ENCODE peak calls at places on chromosomes 11 and 22, in ten cellular contexts. K is adrenal gland, Q is spleen, Z is testis, R is A549, M is IMR-90, S is lower leg skin, U is heart left ventricle, J is tibial nerve, F is transverse colon. A is an unnamed sample.

GRCh38 chr22:43776081-43776670 is 35.9 kb downstream of the EFCAB6 start:
- DNase-seq in K (no peak), Q (no peak), Z (no peak), R (no peak), M (peak), S (no peak), U (no peak), J (no peak), F (no peak), A (no peak)

GRCh38 chr11:114209343-114209742 is 86.9 kb upstream of the NNMT start:
- DNase-seq in K (no peak), Q (no peak), Z (no peak), R (no peak), M (no peak), S (no peak), U (no peak), J (no peak), F (no peak), A (no peak)

GRCh38 chr22:37377927-37378326 is 49.4 kb downstream of the ELFN2 start:
- DNase-seq in K (no peak), Q (no peak), Z (no peak), R (no peak), M (no peak), S (no peak), U (no peak), J (no peak), F (no peak), A (no peak)

GRCh38 chr11:108997826-108998225 is 333.0 kb downstream of the DDX10 start:
- DNase-seq in K (no peak), Q (no peak), Z (no peak), R (no peak), M (peak), S (no peak), U (no peak), J (no peak), F (no peak), A (no peak)

GRCh38 chr11:134414772-134415765 is 3.0 kb upstream of the B3GAT1 start:
- DNase-seq in K (no peak), Q (peak), Z (no peak), R (no peak), M (no peak), S (no peak), U (no peak), J (no peak), F (no peak), A (no peak)

GRCh38 chr11:95132956-95133355 is 43.3 kb downstream of the ENDOD1 start:
- DNase-seq in K (no peak), Q (no peak), Z (peak), R (no peak), M (no peak), S (no peak), U (no peak), J (no peak), F (peak), A (no peak)

GRCh38 chr22:27327497-27327896 is 474.1 kb downstream of the MN1 start:
- DNase-seq in K (no peak), Q (no peak), Z (no peak), R (no peak), M (no peak), S (peak), U (no peak), J (no peak), F (no peak), A (no peak)

GRCh38 chr11:76007179-76007578 is 192.2 kb downstream of the UVRAG start:
- DNase-seq in K (no peak), Q (no peak), Z (no peak), R (no peak), M (peak), S (no peak), U (no peak), J (no peak), F (no peak), A (no peak)

GRCh38 chr11:33478111-33478573 is 221.0 kb downstream of the HIPK3 start:
- DNase-seq in K (peak), Q (no peak), Z (no peak), R (no peak), M (no peak), S (no peak), U (no peak), J (no peak), F (no peak), A (no peak)

GRCh38 chr22:41001722-41002122 is 50.5 kb downstream of the RBX1 start:
- DNase-seq in K (no peak), Q (no peak), Z (no peak), R (peak), M (peak), S (no peak), U (no peak), J (no peak), F (no peak), A (no peak)

GRCh38 chr22:30752771-30753170 is 58.1 kb downstream of the OSBP2 start:
- DNase-seq in K (no peak), Q (no peak), Z (no peak), R (no peak), M (no peak), S (no peak), U (no peak), J (no peak), F (no peak), A (no peak)

GRCh38 chr11:75078233-75078632 is 18.4 kb downstream of the OR2AT4 start:
- DNase-seq in K (no peak), Q (no peak), Z (no peak), R (peak), M (peak), S (no peak), U (no peak), J (no peak), F (no peak), A (no peak)

GRCh38 chr22:46463435-46464227 is 73.8 kb downstream of the CELSR1 start:
- DNase-seq in K (no peak), Q (no peak), Z (no peak), R (no peak), M (no peak), S (no peak), U (no peak), J (no peak), F (no peak), A (no peak)

GRCh38 chr22:43275545-43275981 is 67.6 kb downstream of the SCUBE1 start:
- DNase-seq in K (no peak), Q (no peak), Z (no peak), R (no peak), M (peak), S (no peak), U (no peak), J (no peak), F (no peak), A (no peak)

GRCh38 chr11:107830915-107831540 is 27.6 kb downstream of the SLC35F2 start:
- DNase-seq in K (no peak), Q (no peak), Z (no peak), R (no peak), M (no peak), S (no peak), U (no peak), J (no peak), F (no peak), A (no peak)

GRCh38 chr11:70158201-70158600 is 44.9 kb upstream of the FADD start:
- DNase-seq in K (no peak), Q (no peak), Z (no peak), R (peak), M (peak), S (no peak), U (no peak), J (no peak), F (no peak), A (no peak)

GRCh38 chr22:48099671-48100070 is 1337.2 kb downstream of the TBC1D22A start:
- DNase-seq in K (peak), Q (no peak), Z (no peak), R (no peak), M (no peak), S (peak), U (no peak), J (no peak), F (no peak), A (no peak)

GRCh38 chr22:50274311-50274710 is 4.1 kb upstream of the MAPK11 start:
- DNase-seq in K (peak), Q (no peak), Z (peak), R (peak), M (peak), S (no peak), U (peak), J (no peak), F (peak), A (peak)

GRCh38 chr11:60700689-60701508 is 1.5 kb downstream of the MS4A8 start:
- DNase-seq in K (no peak), Q (no peak), Z (peak), R (peak), M (no peak), S (no peak), U (no peak), J (no peak), F (peak), A (no peak)

GRCh38 chr22:23215294-23216204 is 35.2 kb downstream of the BCR start:
- DNase-seq in K (no peak), Q (peak), Z (peak), R (no peak), M (peak), S (no peak), U (no peak), J (no peak), F (no peak), A (no peak)

GRCh38 chr11:26191193-26191592 is 140.7 kb upstream of the ANO3 start:
- DNase-seq in K (no peak), Q (no peak), Z (no peak), R (no peak), M (no peak), S (no peak), U (no peak), J (no peak), F (no peak), A (no peak)

GRCh38 chr11:83303358-83303757 is 17.2 kb upstream of the CCDC90B start:
- DNase-seq in K (no peak), Q (no peak), Z (no peak), R (no peak), M (no peak), S (no peak), U (no peak), J (no peak), F (no peak), A (no peak)

GRCh38 chr11:134597452-134597851 is 185.4 kb upstream of the B3GAT1 start:
- DNase-seq in K (peak), Q (no peak), Z (no peak), R (no peak), M (no peak), S (peak), U (no peak), J (no peak), F (no peak), A (no peak)

GRCh38 chr11:74279256-74279655 is 32.2 kb downstream of the P4HA3 start:
- DNase-seq in K (no peak), Q (no peak), Z (no peak), R (peak), M (no peak), S (no peak), U (no peak), J (no peak), F (no peak), A (no peak)

GRCh38 chr22:45638834-45639746 is 32.5 kb upstream of the ATXN10 start:
- DNase-seq in K (peak), Q (no peak), Z (no peak), R (peak), M (no peak), S (peak), U (peak), J (peak), F (peak), A (peak)

GRCh38 chr22:50252081-50253045 is 1.3 kb upstream of the HDAC10 start:
- DNase-seq in K (peak), Q (peak), Z (peak), R (peak), M (peak), S (peak), U (peak), J (peak), F (peak), A (peak)

GRCh38 chr11:101470414-101470813 is 113.4 kb downstream of the TRPC6 start:
- DNase-seq in K (no peak), Q (no peak), Z (no peak), R (no peak), M (peak), S (no peak), U (no peak), J (no peak), F (no peak), A (no peak)

GRCh38 chr22:30305906-30306628 is 16.8 kb upstream of the CASTOR1 start:
- DNase-seq in K (no peak), Q (no peak), Z (no peak), R (no peak), M (no peak), S (no peak), U (no peak), J (no peak), F (no peak), A (no peak)

GRCh38 chr11:62400760-62401159 is 18.1 kb upstream of the SCGB1A1 start:
- DNase-seq in K (peak), Q (peak), Z (peak), R (no peak), M (peak), S (peak), U (peak), J (peak), F (peak), A (peak)

GRCh38 chr11:3855808-3856491 is 486 bp downstream of the STIM1 start:
- DNase-seq in K (peak), Q (peak), Z (peak), R (peak), M (no peak), S (peak), U (peak), J (no peak), F (peak), A (peak)

GRCh38 chr11:126167476-126167875 is 44.0 kb downstream of the RPUSD4 start:
- DNase-seq in K (no peak), Q (no peak), Z (no peak), R (no peak), M (no peak), S (no peak), U (no peak), J (no peak), F (no peak), A (no peak)

GRCh38 chr11:13280777-13281176 is 3.2 kb downstream of the BMAL1 start:
- DNase-seq in K (no peak), Q (no peak), Z (no peak), R (no peak), M (no peak), S (no peak), U (no peak), J (no peak), F (no peak), A (no peak)

GRCh38 chr11:74669311-74670160 is 61.7 kb downstream of the CHRDL2 start:
- DNase-seq in K (peak), Q (no peak), Z (no peak), R (no peak), M (no peak), S (peak), U (no peak), J (no peak), F (no peak), A (no peak)

GRCh38 chr11:17764446-17765218 is 30.1 kb downstream of the KCNC1 start:
- DNase-seq in K (no peak), Q (no peak), Z (no peak), R (no peak), M (no peak), S (no peak), U (peak), J (no peak), F (no peak), A (no peak)

GRCh38 chr11:59510917-59511589 is at the start of gene OR4D9:
- DNase-seq in K (no peak), Q (no peak), Z (no peak), R (no peak), M (no peak), S (no peak), U (no peak), J (no peak), F (no peak), A (no peak)

GRCh38 chr22:35205141-35205775 is 52.0 kb upstream of the HMGXB4 start:
- DNase-seq in K (no peak), Q (no peak), Z (no peak), R (no peak), M (no peak), S (no peak), U (no peak), J (no peak), F (no peak), A (no peak)

GRCh38 chr11:11968511-11969280 is 39.7 kb downstream of the DKK3 start:
- DNase-seq in K (no peak), Q (peak), Z (no peak), R (no peak), M (peak), S (peak), U (no peak), J (no peak), F (no peak), A (no peak)

GRCh38 chr11:88535916-88536547 is 198.5 kb upstream of the CTSC start:
- DNase-seq in K (no peak), Q (no peak), Z (no peak), R (peak), M (peak), S (no peak), U (no peak), J (no peak), F (no peak), A (no peak)

DNA sequence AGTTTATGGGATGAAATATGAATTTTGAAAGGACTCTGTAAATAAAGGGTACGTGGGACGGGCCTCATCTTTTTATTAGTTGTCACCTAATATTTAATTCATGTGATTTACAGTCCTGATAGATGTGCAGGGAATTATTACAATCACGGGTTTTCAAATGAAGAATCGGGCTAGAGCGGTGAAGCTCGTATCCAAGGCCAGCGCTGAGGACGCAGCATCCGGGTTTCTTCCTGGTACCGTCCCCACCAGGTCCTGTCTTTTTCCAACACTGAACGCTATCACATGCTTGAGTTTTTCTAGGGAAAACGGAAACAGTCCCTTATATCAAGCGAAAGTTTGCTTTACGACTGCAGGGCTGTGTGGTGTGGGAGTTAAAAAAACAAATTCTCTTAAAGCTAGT is 787 bp downstream of the SMDT1 start:
- DNase-seq in K (peak), Q (peak), Z (peak), R (peak), M (peak), S (peak), U (no peak), J (no peak), F (peak), A (peak)
- TF ChIP-seq POLR2A in K (no peak), Q (no peak), Z (no peak), R (no peak), M (no peak), S (no peak), U (no peak), J (no peak), F (no peak), A (no peak)

DNA sequence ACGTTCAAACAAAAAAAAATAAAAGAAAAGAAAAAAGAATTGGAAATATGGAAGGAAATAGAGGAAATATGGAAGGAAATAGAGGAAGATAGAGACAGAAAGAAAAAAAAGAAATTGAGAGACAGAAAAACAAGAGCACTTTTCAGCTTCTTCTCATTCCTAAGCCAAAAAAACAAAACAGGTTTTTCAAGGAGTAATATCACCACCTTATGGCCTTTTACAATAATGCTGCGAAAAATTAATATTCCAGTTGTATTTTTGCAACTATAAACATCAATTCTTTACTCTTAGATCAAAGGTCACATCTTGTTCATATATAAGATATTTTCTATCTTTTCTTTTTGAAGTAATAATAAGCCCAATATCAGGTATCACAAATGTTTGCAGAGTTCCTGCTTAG is 328.3 kb downstream of the FAT3 start:
- DNase-seq in K (no peak), Q (no peak), Z (no peak), R (peak), M (peak), S (no peak), U (no peak), J (no peak), F (no peak), A (no peak)
- TF ChIP-seq CTCF in K (peak), Q (no peak), Z (no peak), R (peak), M (peak), S (no peak), U (no peak), J (no peak), F (no peak), A (no peak)

GRCh38 chr22:19932367-19933206 is 9.0 kb upstream of the COMT start:
- DNase-seq in K (peak), Q (peak), Z (no peak), R (no peak), M (no peak), S (no peak), U (no peak), J (no peak), F (no peak), A (no peak)

GRCh38 chr22:19930537-19931486 is 10.8 kb upstream of the COMT start:
- DNase-seq in K (no peak), Q (no peak), Z (no peak), R (no peak), M (peak), S (no peak), U (no peak), J (no peak), F (no peak), A (no peak)

GRCh38 chr22:19931514-19931913 is 10.1 kb upstream of the COMT start:
- DNase-seq in K (no peak), Q (no peak), Z (no peak), R (no peak), M (no peak), S (no peak), U (no peak), J (no peak), F (no peak), A (no peak)

GRCh38 chr22:19936513-19936912 is 5.1 kb upstream of the COMT start:
- DNase-seq in K (no peak), Q (no peak), Z (no peak), R (no peak), M (no peak), S (no peak), U (no peak), J (no peak), F (no peak), A (no peak)

DNA sequence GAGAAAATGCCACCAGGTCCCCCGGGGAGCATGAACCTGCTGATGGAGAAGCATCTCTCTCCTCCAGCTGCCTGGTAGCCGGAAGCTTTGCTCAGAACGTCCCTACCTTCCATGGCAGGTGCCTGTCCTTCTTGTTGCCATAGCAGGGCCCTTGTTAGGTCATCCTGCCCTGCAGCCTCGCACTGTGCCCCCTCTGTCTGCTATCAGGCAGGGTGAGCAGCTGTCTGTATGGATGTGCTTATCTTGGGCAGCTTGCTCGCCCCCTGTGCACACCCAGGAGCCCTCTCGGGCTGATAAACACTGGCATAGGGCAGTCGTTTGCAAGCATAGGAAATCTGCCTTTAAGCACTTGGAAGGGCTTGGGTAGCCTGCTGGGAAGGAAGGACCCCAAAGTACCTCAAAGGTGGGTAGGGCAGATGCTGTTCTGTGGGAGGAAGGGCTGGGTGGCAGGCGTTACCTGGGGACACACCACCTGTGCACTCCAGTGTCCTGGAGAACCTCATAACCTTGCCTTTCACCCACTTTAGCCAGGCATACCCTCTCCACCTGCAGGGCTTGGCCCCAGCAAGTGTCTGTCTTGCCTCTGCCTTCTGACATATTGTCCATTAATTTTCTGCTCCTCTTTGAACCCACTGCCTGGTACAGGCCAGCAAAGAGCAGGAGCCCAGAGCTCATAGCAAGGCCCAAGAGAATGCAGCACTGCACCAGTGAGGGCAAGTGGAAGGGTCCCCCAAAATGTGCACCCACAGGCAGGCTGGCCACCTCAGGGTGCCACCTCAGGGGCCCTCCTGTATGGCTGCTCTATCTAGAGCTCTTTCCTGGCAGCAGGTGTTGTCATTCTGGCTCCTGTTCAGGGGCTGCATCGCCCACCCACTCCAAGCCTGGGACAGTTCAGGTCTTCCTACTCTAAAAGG is 8.0 kb upstream of the COMT start:
- DNase-seq in K (no peak), Q (peak), Z (no peak), R (no peak), M (no peak), S (no peak), U (no peak), J (no peak), F (no peak), A (no peak)
- TF ChIP-seq POLR2A in K (no peak), Q (no peak), Z (no peak), R (no peak), M (no peak), S (no peak), U (no peak), J (no peak), F (no peak), A (no peak)

DNA sequence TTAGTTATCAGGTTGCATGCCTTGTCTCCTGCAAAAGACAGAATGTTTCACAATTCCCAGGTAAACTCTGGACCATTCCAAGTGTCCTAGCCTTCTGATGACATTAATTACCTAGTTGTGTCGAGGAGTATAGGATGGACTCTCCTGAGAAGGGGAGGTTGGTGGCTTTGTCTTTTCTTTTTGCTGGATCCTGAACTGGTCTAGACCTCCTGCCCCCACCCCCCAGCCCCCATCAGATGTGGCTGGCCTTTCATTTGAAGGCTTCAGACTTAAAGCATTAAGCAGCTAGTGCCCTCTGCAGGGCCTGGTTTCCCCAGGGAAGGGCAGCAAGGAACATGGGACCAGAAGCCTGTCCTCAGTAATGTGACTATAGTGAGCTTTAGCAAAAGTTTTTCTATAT is 9.7 kb downstream of the MCAM start:
- DNase-seq in K (no peak), Q (no peak), Z (no peak), R (no peak), M (no peak), S (no peak), U (no peak), J (no peak), F (no peak), A (no peak)
- TF ChIP-seq CTCF in K (no peak), Q (no peak), Z (no peak), R (no peak), M (peak), S (no peak), U (no peak), J (no peak), F (no peak), A (no peak)